ENCODE peak calls at places on chromosomes 16 and 17, in nine cellular contexts. W is PC-3, X is sigmoid colon, C is heart left ventricle, E is suprapubic skin, M is body of pancreas, U is hepatocyte, Q is SK-N-SH, P is RWPE1. L is an unnamed sample.

GRCh38 chr16:12902511-12903324 is 1.3 kb downstream of the SHISA9 start:
- DNase-seq in W (no peak), X (no peak), C (peak; percentile 56), E (no peak), M (no peak), U (peak; percentile 13), Q (peak; percentile 28), P (no peak), L (no peak)

GRCh38 chr16:59148756-59149155 is 414.6 kb upstream of the GOT2 start:
- DNase-seq in W (no peak), X (no peak), C (no peak), E (no peak), M (no peak), U (no peak), Q (no peak), P (no peak), L (no peak)

GRCh38 chr16:13957197-13958078 is 37.5 kb downstream of the ERCC4 start:
- DNase-seq in W (peak; percentile 88), X (peak; percentile 90), C (peak; percentile 75), E (peak; percentile 80), M (peak; percentile 60), U (peak; percentile 84), Q (peak; percentile 37), P (peak; percentile 79), L (peak; percentile 80)

GRCh38 chr17:15284537-15284936 is 19.4 kb upstream of the PMP22 start:
- DNase-seq in W (no peak), X (no peak), C (no peak), E (no peak), M (no peak), U (no peak), Q (no peak), P (no peak), L (no peak)

GRCh38 chr17:78351449-78352006 is 8.3 kb downstream of the SOCS3 start:
- DNase-seq in W (no peak), X (peak; percentile 100), C (peak; percentile 94), E (peak; percentile 98), M (peak; percentile 73), U (peak; percentile 93), Q (no peak), P (peak; percentile 73), L (peak; percentile 99)

GRCh38 chr16:31453255-31454204 is 5.8 kb upstream of the ARMC5 start:
- DNase-seq in W (peak; percentile 34), X (peak; percentile 71), C (no peak), E (peak; percentile 81), M (no peak), U (peak; percentile 49), Q (no peak), P (peak; percentile 35), L (no peak)

GRCh38 chr17:75752405-75753192 is 12.4 kb downstream of the GALK1 start:
- DNase-seq in W (no peak), X (no peak), C (no peak), E (no peak), M (no peak), U (no peak), Q (no peak), P (no peak), L (no peak)

GRCh38 chr16:8374586-8374985 is 215.7 kb downstream of the TMEM114 start:
- DNase-seq in W (no peak), X (no peak), C (no peak), E (no peak), M (no peak), U (no peak), Q (no peak), P (no peak), L (no peak)

GRCh38 chr17:19306160-19307111 is 56.1 kb downstream of the B9D1 start:
- DNase-seq in W (no peak), X (peak; percentile 66), C (no peak), E (no peak), M (no peak), U (no peak), Q (no peak), P (no peak), L (no peak)

GRCh38 chr16:58377932-58378331 is 14.3 kb upstream of the GINS3 start:
- DNase-seq in W (no peak), X (no peak), C (no peak), E (no peak), M (no peak), U (no peak), Q (no peak), P (no peak), L (no peak)

DNA sequence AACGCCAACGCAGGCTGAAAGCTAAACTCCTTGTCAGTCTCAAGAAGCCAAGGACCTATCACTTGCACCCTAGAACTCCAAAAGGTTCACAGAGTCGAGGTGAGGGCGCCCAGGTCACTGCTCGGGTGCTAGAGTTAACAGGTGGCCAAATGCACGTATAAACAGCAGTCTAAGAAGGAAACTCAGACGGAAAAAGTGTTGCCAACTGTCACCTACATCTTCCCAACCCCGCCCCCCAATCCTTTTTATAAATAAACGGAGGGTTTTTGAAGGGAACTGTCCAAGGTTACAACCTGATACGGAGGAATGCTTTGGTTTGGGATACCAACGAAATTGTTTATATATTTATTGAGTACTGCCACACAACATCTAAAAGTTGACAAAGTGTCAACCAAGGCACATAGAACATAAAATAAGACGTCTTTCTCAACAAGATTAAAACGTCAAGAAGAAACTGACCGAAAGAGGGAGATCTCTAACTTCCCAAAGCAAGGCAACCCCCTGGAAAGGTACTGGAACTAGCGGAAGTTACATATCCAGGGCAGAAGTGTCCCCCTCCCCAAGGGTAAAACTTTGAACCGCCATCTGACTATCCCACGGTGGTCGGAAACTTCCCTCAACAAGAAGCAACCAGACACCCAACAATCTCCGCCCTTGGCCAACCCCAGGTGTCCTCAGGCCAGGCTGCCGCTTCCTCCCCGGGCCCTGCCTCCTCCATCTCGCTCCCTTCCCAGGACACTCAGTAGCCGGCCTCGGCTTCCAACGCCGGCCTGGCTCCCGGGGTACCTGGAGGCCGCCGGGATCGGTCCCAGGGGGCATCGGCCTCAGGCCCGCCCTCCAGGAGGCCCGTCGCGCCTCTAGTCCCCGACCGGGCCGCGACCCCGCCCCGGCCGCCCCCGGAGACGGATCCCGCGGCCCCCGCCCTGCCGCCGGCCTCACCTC is 982 bp downstream of the SPAG9 start:
- DNase-seq in W (peak; percentile 58), X (peak; percentile 81), C (peak; percentile 77), E (peak; percentile 77), M (peak; percentile 49), U (peak; percentile 60), Q (peak; percentile 24), P (peak; percentile 36), L (no peak)
- TF ChIP-seq CTCF in W (peak; percentile 61), X (no peak), C (peak; percentile 20), E (no peak), M (no peak), U (peak; percentile 43), Q (peak; percentile 50), P (no peak), L (peak; percentile 38)

GRCh38 chr17:41659813-41660212 is 28.9 kb upstream of the EIF1 start:
- DNase-seq in W (no peak), X (no peak), C (peak; percentile 39), E (no peak), M (no peak), U (no peak), Q (no peak), P (no peak), L (no peak)
- H3K27ac ChIP-seq in W (no peak overlapping the region), X (no peak overlapping the region), C (no peak overlapping the region), E (peak overlapping the region; percentile 99), M (no peak overlapping the region), U (no peak overlapping the region), Q (no peak overlapping the region), P (peak overlapping the region; percentile 100), L (no peak overlapping the region)

GRCh38 chr17:38912221-38912813 is 13.1 kb upstream of the LASP1NB start:
- DNase-seq in W (no peak), X (peak; percentile 91), C (no peak), E (no peak), M (peak; percentile 89), U (peak; percentile 53), Q (peak; percentile 76), P (no peak), L (no peak)

GRCh38 chr17:38917259-38917658 is 8.2 kb upstream of the LASP1NB start:
- DNase-seq in W (peak; percentile 7), X (peak; percentile 28), C (no peak), E (no peak), M (no peak), U (no peak), Q (no peak), P (no peak), L (no peak)

GRCh38 chr17:38916771-38917170 is 8.6 kb upstream of the LASP1NB start:
- DNase-seq in W (no peak), X (peak; percentile 4), C (no peak), E (no peak), M (no peak), U (no peak), Q (no peak), P (no peak), L (no peak)

GRCh38 chr17:38915639-38915995 is 9.8 kb upstream of the LASP1NB start:
- DNase-seq in W (no peak), X (peak; percentile 22), C (no peak), E (no peak), M (no peak), U (no peak), Q (peak; percentile 47), P (no peak), L (no peak)

DNA sequence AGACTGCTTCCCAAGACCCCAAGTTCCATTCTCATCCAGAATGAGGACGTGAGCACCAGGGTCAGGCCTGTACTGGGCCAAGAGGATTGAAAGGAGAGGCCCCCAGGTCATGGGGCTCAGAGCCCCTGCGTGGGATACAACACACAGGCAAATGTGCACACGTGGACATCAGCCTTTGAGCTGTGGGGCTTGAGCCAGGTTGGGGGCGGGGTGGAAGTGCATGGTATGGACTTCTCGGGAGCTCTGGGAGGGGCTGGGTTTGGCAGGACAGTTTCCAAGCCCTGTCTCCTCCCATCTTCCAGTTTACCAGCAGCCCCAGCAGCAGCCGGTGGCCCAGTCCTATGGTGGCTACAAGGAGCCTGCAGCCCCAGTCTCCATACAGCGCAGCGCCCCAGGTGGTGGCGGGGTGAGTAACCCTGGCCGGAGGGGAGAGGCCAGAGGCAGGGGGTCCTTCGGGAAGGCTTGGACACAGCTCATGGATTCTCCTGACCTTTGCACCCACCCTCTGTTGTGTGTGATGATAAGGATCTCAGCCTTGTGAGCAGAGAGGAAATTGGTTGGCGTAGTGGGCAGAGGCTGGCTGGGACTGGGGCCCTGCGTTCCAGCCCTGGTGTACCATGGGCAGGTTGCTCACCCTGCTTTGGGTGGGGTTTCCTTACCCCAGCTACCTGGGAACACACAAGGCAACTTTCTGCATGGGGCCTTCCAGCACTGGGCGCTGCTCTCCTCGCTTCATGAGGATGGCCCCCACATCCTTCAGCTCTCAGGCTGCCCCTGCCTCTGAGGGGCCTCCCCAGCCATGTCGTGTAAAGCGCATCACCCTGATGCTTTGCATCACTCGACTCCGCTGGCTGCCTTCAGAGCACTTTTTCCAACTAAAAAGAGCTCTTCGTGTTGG is 10.4 kb upstream of the LASP1NB start:
- DNase-seq in W (no peak), X (peak; percentile 58), C (no peak), E (no peak), M (no peak), U (peak; percentile 45), Q (peak; percentile 67), P (no peak), L (no peak)
- TF ChIP-seq CTCF in W (no peak), X (no peak), C (no peak), E (no peak), M (no peak), U (peak; percentile 16), Q (peak; percentile 10), P (no peak), L (no peak)

DNA sequence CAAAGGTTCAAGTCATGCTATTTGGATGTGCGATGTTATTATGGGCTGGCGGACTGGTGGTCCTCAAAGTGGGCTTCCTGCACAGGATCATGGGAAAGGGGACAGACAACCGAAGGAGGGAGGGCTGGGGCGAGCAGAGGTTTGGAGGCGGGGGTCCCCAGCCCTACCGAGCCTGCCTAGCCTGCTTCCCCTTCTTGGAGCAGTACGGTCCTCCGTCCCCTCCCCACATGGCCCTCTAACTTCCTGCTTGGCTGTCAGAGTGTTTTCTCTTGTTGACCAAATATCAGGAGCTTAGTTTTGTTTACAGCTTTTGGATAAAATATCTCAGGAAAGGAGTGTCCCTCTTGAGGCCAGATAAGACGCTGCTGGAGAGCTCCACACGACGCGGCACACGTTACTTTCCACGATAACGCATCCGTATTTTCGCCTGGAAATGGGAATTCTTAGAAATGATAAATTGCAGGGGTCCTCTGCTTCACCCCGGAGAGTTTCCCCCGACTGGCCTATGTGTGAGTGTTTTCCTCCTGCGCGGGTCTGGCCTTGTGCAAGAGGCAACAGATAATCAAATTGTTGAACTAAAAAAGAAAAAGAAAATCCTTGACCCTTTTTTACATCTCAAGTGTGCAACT is 183.0 kb downstream of the MAF start:
- DNase-seq in W (no peak), X (no peak), C (no peak), E (no peak), M (no peak), U (no peak), Q (no peak), P (no peak), L (no peak)
- H3K27ac ChIP-seq in W (no peak overlapping the region), X (no peak overlapping the region), C (no peak overlapping the region), E (no peak overlapping the region), M (no peak overlapping the region), U (no peak overlapping the region), Q (no peak overlapping the region), P (no peak overlapping the region), L (no peak overlapping the region)

L was measured in AG04450.